ENCODE peak calls at places on chromosomes 13 and 19, in eight cellular contexts. I is NCI-H1930; J is SHP77; E is activated CD8-positive, alpha-beta memory T cell treated with anti-CD3 and anti-CD28 coated beads, Interleukin-2, amount 10 ng/mL, durations not matched to agents 7 days and 5 days; R is stimulated activated CD4-positive, alpha-beta T cell treated with anti-CD3 and anti-CD28 coated beads, Interleukin-12 subunit alpha, Interleukin-12 subunit beta, amount 100 ng/mL, for 4 hours; H is stimulated activated naive B cell treated with anti-CD40 and anti-IgM and Interleukin-4, amounts not matched to agents 10 μg/mL and 1 μg/mL and 100 μg/mL, for 72 hours; B is iPS DF 6.9; V is A673. P is an unnamed sample.

GRCh38 chr19:41997121-41997850 is 3.3 kb upstream of the ATP1A3 start:
- DNase-seq in H (peak; percentile 17), E (peak; percentile 55), R (peak; percentile 40), B (no peak), J (peak; percentile 89), V (peak; percentile 64), I (no peak), P (peak; percentile 48)

GRCh38 chr19:8615022-8615421 is 4.5 kb upstream of the ADAMTS10 start:
- DNase-seq in R (no peak), I (no peak), H (no peak), E (no peak), V (no peak), B (no peak), J (no peak), P (peak; percentile 77)

GRCh38 chr19:51372649-51373504 is at the start of gene NKG7:
- DNase-seq in V (no peak), R (peak; percentile 56), H (peak; percentile 55), E (peak; percentile 98), J (no peak), B (no peak), I (no peak), P (no peak)

GRCh38 chr19:50952890-50953289 is at the start of gene KLK5:
- DNase-seq in E (no peak), R (no peak), I (no peak), H (no peak), V (no peak), J (no peak), B (no peak), P (peak; percentile 28)

GRCh38 chr19:35868172-35868822 is at the start of gene APLP1:
- DNase-seq in H (no peak), J (peak; percentile 56), V (peak; percentile 68), I (peak; percentile 79), R (peak; percentile 76), B (no peak), E (peak; percentile 68), P (peak; percentile 52)

GRCh38 chr13:106155411-106155810 is 380.1 kb downstream of the EFNB2 start:
- DNase-seq in H (no peak), R (no peak), I (no peak), B (no peak), J (no peak), E (no peak), V (no peak), P (peak; percentile 67)

GRCh38 chr19:13842294-13843103 is 34.4 kb upstream of the NANOS3 start:
- DNase-seq in H (peak; percentile 62), E (peak; percentile 83), V (peak; percentile 76), R (peak; percentile 69), I (peak; percentile 13), J (peak; percentile 31), B (no peak), P (peak; percentile 85)

GRCh38 chr13:43725460-43725859 is 61.3 kb downstream of the ENOX1 start:
- DNase-seq in V (no peak), R (no peak), H (no peak), B (no peak), E (no peak), I (no peak), J (no peak), P (peak; percentile 24)

GRCh38 chr19:31353826-31354225 is 4.6 kb upstream of the TSHZ3 start:
- DNase-seq in R (no peak), J (no peak), I (no peak), H (no peak), E (no peak), V (no peak), B (no peak), P (no peak)

GRCh38 chr19:2469102-2469914 is 6.6 kb upstream of the GADD45B start:
- DNase-seq in J (no peak), H (no peak), I (no peak), V (peak; percentile 92), B (no peak), R (no peak), E (peak; percentile 62), P (peak; percentile 94)

GRCh38 chr13:46552302-46552680 is 679 bp upstream of the LRCH1 start:
- DNase-seq in I (no peak), B (no peak), J (no peak), V (peak; percentile 37), H (no peak), E (no peak), R (no peak), P (peak; percentile 11)

GRCh38 chr13:111346281-111346680 is 25.8 kb downstream of the TEX29 start:
- DNase-seq in I (no peak), B (no peak), R (no peak), J (no peak), H (no peak), V (no peak), E (no peak), P (no peak)

GRCh38 chr19:10532457-10532856 is 11.2 kb upstream of the ATG4D start:
- DNase-seq in I (no peak), H (no peak), B (no peak), J (no peak), E (no peak), R (no peak), V (no peak), P (no peak)

GRCh38 chr13:49533586-49534269 is 38.0 kb downstream of the PHF11 start:
- DNase-seq in E (no peak), H (peak; percentile 9), I (no peak), V (no peak), B (no peak), J (no peak), R (no peak), P (no peak)

GRCh38 chr19:4597278-4597974 is 37.9 kb upstream of the SEMA6B start:
- DNase-seq in V (no peak), E (no peak), J (no peak), I (no peak), H (no peak), R (no peak), B (no peak), P (no peak)

GRCh38 chr19:41339936-41340335 is 13.8 kb downstream of the TGFB1 start:
- DNase-seq in J (no peak), H (no peak), I (no peak), B (no peak), V (no peak), R (no peak), E (no peak), P (peak; percentile 58)

GRCh38 chr13:92315265-92315664 is 911.3 kb upstream of the GPC6 start:
- DNase-seq in H (no peak), J (no peak), R (no peak), I (no peak), V (no peak), B (no peak), E (no peak), P (peak; percentile 50)